ENCODE peak calls at places on chromosomes 3 and 15, in seven cellular contexts. F is body of pancreas, U is adrenal gland, O is IMR-90, Z is transverse colon, N is heart left ventricle, I is Peyer's patch. K is an unnamed sample.
A peak's percentile ranks its signal among the peaks of the same experiment; 100 is the strongest.

GRCh38 chr3:114650808-114651207 is 357.0 kb downstream of the TIGIT start:
- DNase-seq in O (peak; percentile 73), U (no peak), Z (no peak), N (no peak), I (no peak), F (no peak), K (no peak)

GRCh38 chr3:100335137-100335833 is 728 bp downstream of the NIT2 start:
- DNase-seq in F (no peak), O (no peak), Z (peak; percentile 34), U (no peak), I (peak; percentile 51), N (peak; percentile 30), K (no peak)

GRCh38 chr3:178139116-178139515 is 397.1 kb upstream of the KCNMB2 start:
- DNase-seq in I (no peak), Z (no peak), O (no peak), N (no peak), F (no peak), U (no peak), K (no peak)

GRCh38 chr15:70717237-70717793 is 46.0 kb downstream of the UACA start:
- DNase-seq in O (peak; percentile 42), I (no peak), F (no peak), Z (no peak), N (no peak), U (no peak), K (no peak)

GRCh38 chr15:39246523-39246922 is 334.4 kb upstream of the THBS1 start:
- DNase-seq in I (no peak), Z (no peak), O (peak; percentile 48), U (no peak), N (no peak), F (no peak), K (no peak)

GRCh38 chr3:150385296-150386242 is 22.5 kb upstream of the TSC22D2 start:
- DNase-seq in Z (no peak), U (no peak), I (no peak), N (no peak), F (no peak), O (no peak), K (no peak)

GRCh38 chr3:183122257-183122932 is 23.1 kb upstream of the MCCC1 start:
- DNase-seq in F (no peak), N (no peak), I (no peak), O (peak; percentile 74), Z (no peak), U (no peak), K (no peak)

GRCh38 chr3:38367709-38368108 is 21.1 kb downstream of the XYLB start:
- DNase-seq in I (no peak), F (no peak), O (no peak), Z (no peak), U (no peak), N (no peak), K (no peak)

GRCh38 chr3:174441588-174442316 is 417.4 kb upstream of the NAALADL2 start:
- DNase-seq in F (no peak), U (no peak), Z (no peak), N (no peak), O (no peak), I (no peak), K (no peak)

GRCh38 chr3:161510510-161511260 is 14.1 kb downstream of the OTOL1 start:
- DNase-seq in O (no peak), Z (no peak), F (no peak), I (no peak), U (peak; percentile 15), N (no peak), K (no peak)

GRCh38 chr15:68609618-68610017 is 30.8 kb downstream of the CORO2B start:
- DNase-seq in F (peak; percentile 37), O (no peak), Z (peak; percentile 14), U (no peak), I (no peak), N (peak; percentile 89), K (peak; percentile 88)

GRCh38 chr15:31457631-31458526 is 131.2 kb downstream of the KLF13 start:
- DNase-seq in U (no peak), O (peak; percentile 44), F (no peak), Z (no peak), N (no peak), I (no peak), K (peak; percentile 7)

GRCh38 chr3:197248341-197248740 is 50.1 kb downstream of the DLG1 start:
- DNase-seq in F (no peak), N (no peak), I (no peak), Z (no peak), O (no peak), U (no peak), K (no peak)

GRCh38 chr3:120399372-120399771 is 50.2 kb upstream of the LRRC58 start:
- DNase-seq in N (no peak), Z (no peak), U (no peak), I (no peak), O (no peak), F (no peak), K (no peak)

GRCh38 chr3:179452166-179452544 is 885 bp upstream of the GNB4 start:
- DNase-seq in O (peak; percentile 83), F (no peak), U (peak; percentile 19), I (no peak), Z (no peak), N (no peak), K (no peak)

GRCh38 chr3:15263120-15263519 is 57.1 kb downstream of the CAPN7 start:
- DNase-seq in U (no peak), F (no peak), O (no peak), I (no peak), Z (no peak), N (no peak), K (no peak)

GRCh38 chr15:58528197-58528870 is 96.5 kb downstream of the LIPC start:
- DNase-seq in Z (peak; percentile 38), O (peak; percentile 53), F (peak; percentile 68), U (no peak), I (no peak), N (no peak), K (no peak)

GRCh38 chr15:53457479-53457878 is 302.0 kb downstream of the WDR72 start:
- DNase-seq in F (no peak), I (no peak), O (no peak), U (no peak), Z (no peak), N (no peak), K (no peak)

GRCh38 chr15:75565062-75565970 is 13.8 kb downstream of the PTPN9 start:
- DNase-seq in Z (no peak), F (no peak), I (no peak), O (peak; percentile 55), U (no peak), N (no peak), K (no peak)

GRCh38 chr3:174243194-174243593 is 615.9 kb upstream of the NAALADL2 start:
- DNase-seq in O (peak; percentile 30), I (no peak), N (no peak), U (no peak), Z (no peak), F (no peak), K (no peak)

GRCh38 chr15:92832992-92833438 is 67.1 kb upstream of the CHD2 start:
- DNase-seq in I (no peak), O (peak; percentile 59), F (no peak), U (no peak), N (no peak), Z (no peak), K (no peak)

GRCh38 chr3:123005291-123005690 is 22.3 kb downstream of the SEMA5B start:
- DNase-seq in N (no peak), O (no peak), Z (no peak), F (no peak), I (no peak), U (no peak), K (no peak)
- H3K27ac ChIP-seq in N (no peak overlapping the region), O (no peak overlapping the region), Z (no peak overlapping the region), F (no peak overlapping the region), I (no peak overlapping the region), U (no peak overlapping the region), K (no peak overlapping the region)

GRCh38 chr3:105365536-105366301 is 990 bp upstream of the ALCAM start:
- DNase-seq in U (no peak), O (peak; percentile 67), N (no peak), I (no peak), Z (no peak), F (peak; percentile 26), K (no peak)

GRCh38 chr3:105367406-105368213 is 901 bp downstream of the ALCAM start:
- DNase-seq in I (peak; percentile 88), U (peak; percentile 69), O (peak; percentile 70), N (peak; percentile 61), F (peak; percentile 71), Z (peak; percentile 84), K (peak; percentile 32)

GRCh38 chr3:105367063-105367405 is 325 bp downstream of the ALCAM start:
- DNase-seq in O (no peak), Z (peak; percentile 31), N (peak; percentile 26), U (peak; percentile 51), I (peak; percentile 64), F (peak; percentile 48), K (no peak)

GRCh38 chr3:105365171-105365535 is 1.6 kb upstream of the ALCAM start:
- DNase-seq in F (peak; percentile 50), I (no peak), U (no peak), Z (no peak), O (no peak), N (no peak), K (no peak)

DNA sequence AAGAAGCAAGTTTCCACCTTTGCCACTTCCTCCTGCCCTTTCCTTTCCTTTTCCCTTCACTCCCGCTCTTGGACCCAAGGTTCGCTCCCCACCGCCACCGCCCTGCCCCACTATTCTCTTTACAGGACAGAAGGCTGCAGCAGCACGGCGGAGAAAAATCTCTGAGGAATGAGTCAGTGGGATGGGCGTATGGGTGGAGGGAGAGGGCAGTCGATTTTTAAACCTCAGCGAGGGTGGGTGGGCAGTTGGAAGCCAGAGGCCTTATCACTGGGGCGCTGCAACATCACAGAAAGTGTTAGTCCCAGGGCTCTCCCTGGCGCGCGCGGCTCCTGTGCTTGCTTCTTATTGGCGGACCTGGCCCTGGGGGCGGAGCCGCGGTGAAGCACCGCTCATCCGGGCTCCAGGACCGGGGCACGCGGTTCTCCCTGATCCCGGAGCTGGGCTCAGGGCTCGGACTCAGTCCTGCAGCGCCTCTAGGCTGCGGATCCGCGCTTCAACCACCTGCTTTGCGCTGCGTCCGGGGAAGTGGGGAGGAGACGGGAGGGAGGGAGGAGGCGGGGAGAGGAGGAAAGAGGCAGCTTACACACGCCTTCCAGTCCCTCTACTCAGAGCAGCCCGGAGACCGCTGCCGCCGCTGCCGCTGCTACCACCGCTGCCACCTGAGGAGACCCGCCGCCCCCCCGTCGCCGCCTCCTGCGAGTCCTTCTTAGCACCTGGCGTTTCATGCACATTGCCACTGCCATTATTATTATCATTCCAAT is at the start of gene ALCAM:
- DNase-seq in Z (peak; percentile 93), F (peak; percentile 96), U (peak; percentile 95), N (peak; percentile 90), O (peak; percentile 99), I (peak; percentile 96), K (peak; percentile 89)
- TF ChIP-seq POLR2A in Z (peak; percentile 87), F (peak; percentile 95), U (peak; percentile 92), N (no peak), O (peak; percentile 78), I (peak; percentile 83), K (peak; percentile 74)

DNA sequence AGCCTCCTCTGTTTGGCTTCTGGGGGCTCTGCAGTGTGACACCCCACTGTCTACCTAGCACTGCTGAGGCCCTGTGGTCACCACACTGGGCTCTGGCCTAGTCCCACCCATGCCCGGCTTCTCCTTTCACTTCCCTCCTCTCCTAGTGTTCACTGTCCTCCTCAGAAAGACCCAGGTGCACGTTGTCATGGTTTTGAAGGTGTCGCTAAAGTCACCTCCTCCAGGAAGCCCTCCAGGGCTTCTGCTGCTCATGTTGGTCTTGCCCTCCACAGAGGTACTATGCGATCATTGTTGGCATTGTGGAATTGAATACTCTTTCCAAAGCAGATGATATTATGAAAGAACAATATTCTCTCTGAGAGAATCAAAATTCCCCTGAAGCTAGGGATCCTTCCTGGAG is 163.5 kb downstream of the GABRG3 start:
- DNase-seq in U (no peak), Z (no peak), N (no peak), O (no peak), I (no peak), F (no peak), K (no peak)
- H3K9me3 ChIP-seq in U (no peaks in the 10 kb centered on the region), Z (no peaks in the 10 kb centered on the region), N (no peaks in the 10 kb centered on the region), O (peaks cover 12% of the 10 kb centered on the region), I (no peaks in the 10 kb centered on the region), F (no peaks in the 10 kb centered on the region), K (no peaks in the 10 kb centered on the region)

GRCh38 chr15:80525853-80526252 is 121.7 kb downstream of the ARNT2 start:
- DNase-seq in O (no peak), Z (no peak), U (no peak), N (no peak), I (no peak), F (no peak), K (no peak)
- H3K27ac ChIP-seq in O (no peak overlapping the region), Z (no peak overlapping the region), U (no peak overlapping the region), N (no peak overlapping the region), I (no peak overlapping the region), F (no peak overlapping the region), K (no peak overlapping the region)